ENCODE peak calls at places on chromosome 12, in nine cellular contexts. One of them, this sample, is unnamed.

GRCh38 chr12:6957151-6957701 is 6.1 kb downstream of the PTPN6 start:
- DNase-seq in NCI-H1105 treated with DMSO at 0.1 percent for 48 hours: no peak
- DNase-seq in HS-5: no peak
- DNase-seq in amniotic stem cell: no peak
- DNase-seq in left lobe of liver: no peak
- DNase-seq in iPS-NIHi11: no peak
- DNase-seq in HT-29: no peak
- DNase-seq in NCI-H2029: no peak
- DNase-seq in lower lobe of right lung: peak; percentile 41
- DNase-seq in this sample: no peak

GRCh38 chr12:45834809-45835208 is 105.3 kb downstream of the ARID2 start:
- DNase-seq in NCI-H1105 treated with DMSO at 0.1 percent for 48 hours: no peak
- DNase-seq in HS-5: no peak
- DNase-seq in amniotic stem cell: no peak
- DNase-seq in left lobe of liver: no peak
- DNase-seq in iPS-NIHi11: no peak
- DNase-seq in HT-29: no peak
- DNase-seq in NCI-H2029: no peak
- DNase-seq in lower lobe of right lung: no peak
- DNase-seq in this sample: no peak

GRCh38 chr12:77120695-77121094 is 55.3 kb upstream of the E2F7 start:
- DNase-seq in NCI-H1105 treated with DMSO at 0.1 percent for 48 hours: peak; percentile 66
- DNase-seq in HS-5: no peak
- DNase-seq in amniotic stem cell: peak; percentile 31
- DNase-seq in left lobe of liver: no peak
- DNase-seq in iPS-NIHi11: no peak
- DNase-seq in HT-29: no peak
- DNase-seq in NCI-H2029: no peak
- DNase-seq in lower lobe of right lung: no peak
- DNase-seq in this sample: no peak

GRCh38 chr12:69161835-69162234 is 77.5 kb upstream of the CPSF6 start:
- DNase-seq in NCI-H1105 treated with DMSO at 0.1 percent for 48 hours: peak; percentile 86
- DNase-seq in HS-5: no peak
- DNase-seq in amniotic stem cell: no peak
- DNase-seq in left lobe of liver: no peak
- DNase-seq in iPS-NIHi11: no peak
- DNase-seq in HT-29: no peak
- DNase-seq in NCI-H2029: no peak
- DNase-seq in lower lobe of right lung: no peak
- DNase-seq in this sample: peak; percentile 39

GRCh38 chr12:9736931-9737705 is 4.2 kb upstream of the CLECL1 start:
- DNase-seq in NCI-H1105 treated with DMSO at 0.1 percent for 48 hours: no peak
- DNase-seq in HS-5: no peak
- DNase-seq in amniotic stem cell: no peak
- DNase-seq in left lobe of liver: no peak
- DNase-seq in iPS-NIHi11: no peak
- DNase-seq in HT-29: no peak
- DNase-seq in NCI-H2029: no peak
- DNase-seq in lower lobe of right lung: no peak
- DNase-seq in this sample: no peak

GRCh38 chr12:5807090-5807414 is 138.0 kb downstream of the ANO2 start:
- DNase-seq in NCI-H1105 treated with DMSO at 0.1 percent for 48 hours: no peak
- DNase-seq in HS-5: peak; percentile 8
- DNase-seq in amniotic stem cell: no peak
- DNase-seq in left lobe of liver: no peak
- DNase-seq in iPS-NIHi11: no peak
- DNase-seq in HT-29: no peak
- DNase-seq in NCI-H2029: no peak
- DNase-seq in lower lobe of right lung: no peak
- DNase-seq in this sample: no peak

GRCh38 chr12:15274561-15274967 is 47.7 kb upstream of the PTPRO start:
- DNase-seq in NCI-H1105 treated with DMSO at 0.1 percent for 48 hours: no peak
- DNase-seq in HS-5: no peak
- DNase-seq in amniotic stem cell: no peak
- DNase-seq in left lobe of liver: no peak
- DNase-seq in iPS-NIHi11: no peak
- DNase-seq in HT-29: peak; percentile 85
- DNase-seq in NCI-H2029: no peak
- DNase-seq in lower lobe of right lung: no peak
- DNase-seq in this sample: no peak

GRCh38 chr12:117977373-117977772 is 8.6 kb upstream of the KSR2 start:
- DNase-seq in NCI-H1105 treated with DMSO at 0.1 percent for 48 hours: no peak
- DNase-seq in HS-5: no peak
- DNase-seq in amniotic stem cell: no peak
- DNase-seq in left lobe of liver: no peak
- DNase-seq in iPS-NIHi11: no peak
- DNase-seq in HT-29: no peak
- DNase-seq in NCI-H2029: no peak
- DNase-seq in lower lobe of right lung: no peak
- DNase-seq in this sample: no peak

GRCh38 chr12:57093412-57094193 is 4.7 kb downstream of the NAB2 start:
- DNase-seq in NCI-H1105 treated with DMSO at 0.1 percent for 48 hours: no peak
- DNase-seq in HS-5: no peak
- DNase-seq in amniotic stem cell: peak; percentile 38
- DNase-seq in left lobe of liver: peak; percentile 56
- DNase-seq in iPS-NIHi11: peak; percentile 89
- DNase-seq in HT-29: no peak
- DNase-seq in NCI-H2029: no peak
- DNase-seq in lower lobe of right lung: peak; percentile 73
- DNase-seq in this sample: peak; percentile 86

GRCh38 chr12:76680940-76681339 is 83.0 kb upstream of the ZDHHC17 start:
- DNase-seq in NCI-H1105 treated with DMSO at 0.1 percent for 48 hours: no peak
- DNase-seq in HS-5: no peak
- DNase-seq in amniotic stem cell: no peak
- DNase-seq in left lobe of liver: no peak
- DNase-seq in iPS-NIHi11: no peak
- DNase-seq in HT-29: no peak
- DNase-seq in NCI-H2029: no peak
- DNase-seq in lower lobe of right lung: no peak
- DNase-seq in this sample: no peak

This sample was measured in GM12891.